ENCODE peak calls at places on chromosome 11, in eight cellular contexts. M is transverse colon, Z is esophagus squamous epithelium, U is heart left ventricle, G is lower leg skin, A is GM12891, W is K562, X is IMR-90. F is an unnamed sample.

GRCh38 chr11:112255075-112255739 is 5.5 kb downstream of the PLET1 start:
- DNase-seq in X (peak; percentile 88), Z (no peak), G (no peak), W (peak; percentile 47), M (no peak), U (no peak), A (no peak), F (no peak)

GRCh38 chr11:13781153-13781552 is 112.7 kb downstream of the FAR1 start:
- DNase-seq in W (no peak), Z (no peak), G (no peak), X (no peak), M (no peak), A (no peak), U (no peak), F (no peak)

GRCh38 chr11:118715837-118716260 is 36.4 kb upstream of the TREH start:
- DNase-seq in X (no peak), M (no peak), U (no peak), G (no peak), W (peak; percentile 92), Z (no peak), A (no peak), F (peak; percentile 14)

GRCh38 chr11:134739136-134739535 is 327.1 kb upstream of the B3GAT1 start:
- DNase-seq in X (no peak), U (no peak), A (no peak), W (no peak), G (no peak), M (no peak), Z (no peak), F (no peak)

GRCh38 chr11:90434858-90435257 is 212.0 kb upstream of the CHORDC1 start:
- DNase-seq in W (peak; percentile 1), U (no peak), Z (no peak), X (no peak), G (no peak), A (no peak), M (no peak), F (peak; percentile 2)

GRCh38 chr11:15451713-15452112 is 337.0 kb downstream of the INSC start:
- DNase-seq in Z (no peak), G (no peak), M (no peak), X (no peak), U (no peak), A (no peak), W (no peak), F (no peak)

GRCh38 chr11:111562692-111563389 is 22.3 kb downstream of the LAYN start:
- DNase-seq in G (no peak), Z (no peak), M (no peak), U (no peak), A (no peak), W (no peak), X (no peak), F (no peak)

GRCh38 chr11:40683010-40683409 is 776.4 kb downstream of the LRRC4C start:
- DNase-seq in X (no peak), U (no peak), G (no peak), A (no peak), M (no peak), Z (no peak), W (no peak), F (no peak)

GRCh38 chr11:95652002-95652472 is 137.5 kb downstream of the FAM76B start:
- DNase-seq in Z (no peak), G (no peak), A (no peak), U (no peak), X (no peak), W (peak; percentile 63), M (no peak), F (peak; percentile 91)

GRCh38 chr11:132632641-132633124 is 899.6 kb downstream of the OPCML start:
- DNase-seq in U (no peak), G (no peak), W (no peak), M (no peak), X (peak; percentile 99), A (no peak), Z (no peak), F (peak; percentile 84)

GRCh38 chr11:44143987-44144909 is 48.8 kb downstream of the EXT2 start:
- DNase-seq in M (no peak), X (no peak), G (no peak), W (peak; percentile 15), A (no peak), U (no peak), Z (no peak), F (no peak)

GRCh38 chr11:111549196-111549868 is 8.8 kb downstream of the LAYN start:
- DNase-seq in W (no peak), G (no peak), Z (no peak), M (no peak), U (no peak), X (no peak), A (no peak), F (no peak)

GRCh38 chr11:107857550-107858216 is 904 bp downstream of the SLC35F2 start:
- DNase-seq in M (no peak), X (peak; percentile 41), W (peak; percentile 34), A (no peak), G (no peak), Z (no peak), U (no peak), F (no peak)

GRCh38 chr11:73350908-73351636 is 25.1 kb upstream of the RELT start:
- DNase-seq in W (peak; percentile 71), X (peak; percentile 84), G (peak; percentile 39), M (peak; percentile 59), A (peak; percentile 82), U (peak; percentile 55), Z (no peak), F (peak; percentile 81)

GRCh38 chr11:41954034-41954433 is 494.6 kb upstream of the LRRC4C start:
- DNase-seq in A (no peak), W (no peak), U (no peak), G (no peak), Z (no peak), M (no peak), X (no peak), F (no peak)

GRCh38 chr11:86438685-86439084 is 64.0 kb downstream of the CCDC81 start:
- DNase-seq in W (peak; percentile 41), M (no peak), G (no peak), X (peak; percentile 75), Z (no peak), U (no peak), A (no peak), F (no peak)

GRCh38 chr11:45617886-45618601 is 47.4 kb downstream of the CHST1 start:
- DNase-seq in G (no peak), A (no peak), X (no peak), Z (no peak), W (no peak), U (no peak), M (no peak), F (no peak)

GRCh38 chr11:130847517-130847916 is 68.8 kb downstream of the SNX19 start:
- DNase-seq in W (no peak), A (no peak), Z (no peak), X (peak; percentile 87), G (no peak), U (no peak), M (no peak), F (no peak)

GRCh38 chr11:83682645-83682973 is 396.4 kb upstream of the CCDC90B start:
- DNase-seq in M (no peak), G (no peak), W (peak; percentile 16), Z (no peak), A (no peak), X (no peak), U (no peak), F (no peak)

GRCh38 chr11:62671604-62672528 is at the start of the genes LBHD1 and UQCC3:
- DNase-seq in A (peak; percentile 85), W (peak; percentile 96), Z (peak; percentile 40), G (peak; percentile 65), U (peak; percentile 77), X (peak; percentile 85), M (peak; percentile 83), F (peak; percentile 91)
- TF ChIP-seq POLR2A in A (peak; percentile 89), W (peak; percentile 92), Z (no peak), G (no peak), U (no peak), X (peak; percentile 53), M (peak; percentile 82), F (peak; percentile 90)

DNA sequence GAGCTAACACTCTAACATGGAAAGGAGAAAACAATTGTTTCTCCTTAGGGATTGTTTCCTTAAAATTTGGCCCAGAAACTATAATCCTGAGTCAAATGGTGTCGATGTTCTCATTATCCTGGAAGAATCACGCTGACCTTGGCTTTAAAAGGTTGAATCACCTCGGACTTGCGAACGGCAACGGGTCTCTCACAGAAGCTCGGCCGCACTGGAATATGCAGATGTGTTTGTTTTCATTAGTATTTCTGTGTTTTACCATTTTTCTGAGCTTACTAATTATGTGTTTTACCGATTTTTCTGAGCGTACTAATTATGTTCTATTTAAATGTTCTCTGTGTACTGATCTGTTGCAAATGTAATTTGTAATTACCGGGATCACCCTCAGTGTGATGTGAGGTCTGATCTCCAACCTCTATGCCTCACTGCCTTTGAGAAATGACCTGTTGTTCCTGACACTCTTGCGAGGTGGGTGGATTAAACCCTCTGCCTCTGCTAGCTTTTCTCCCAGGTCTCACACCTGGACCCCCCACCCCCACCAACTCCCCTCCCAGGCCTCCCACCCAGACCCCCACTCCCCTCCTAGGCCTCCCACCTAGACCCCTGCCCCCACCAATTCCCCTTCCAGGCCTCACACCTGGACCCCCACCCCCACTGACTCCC is 38.3 kb upstream of the BRSK2 start:
- DNase-seq in M (no peak), X (no peak), U (no peak), G (no peak), Z (no peak), A (no peak), W (peak; percentile 81), F (no peak)
- TF ChIP-seq POLR2A in M (no peak), X (no peak), U (no peak), G (no peak), Z (no peak), A (peak; percentile 55), W (peak; percentile 99), F (no peak)

GRCh38 chr11:28938091-28938490 is 829.9 kb downstream of the METTL15 start:
- DNase-seq in X (peak; percentile 13), G (no peak), Z (no peak), M (no peak), W (no peak), A (no peak), U (no peak), F (no peak)

DNA sequence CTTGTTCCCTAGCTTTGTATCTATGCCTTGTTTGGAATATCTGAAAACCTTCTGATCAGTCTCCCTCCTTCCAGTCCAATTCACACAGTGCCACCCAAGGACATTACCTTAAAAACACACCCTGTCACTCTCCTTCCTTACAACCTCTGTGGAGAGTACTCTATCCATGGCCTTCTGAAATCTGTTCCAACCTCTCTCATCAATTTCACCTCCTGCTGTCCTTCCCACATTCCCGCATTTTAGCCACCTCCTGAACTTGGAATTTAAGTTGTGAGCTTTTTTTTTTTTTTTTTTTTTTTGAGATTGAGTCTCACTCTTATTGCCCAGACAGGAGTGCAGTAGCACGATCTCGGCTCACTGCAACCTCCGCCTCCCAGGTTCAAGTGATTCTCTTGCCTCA is 824.8 kb downstream of the METTL15 start:
- DNase-seq in M (no peak), U (no peak), A (no peak), W (no peak), Z (no peak), X (no peak), G (no peak), F (no peak)
- TF ChIP-seq POLR2A in M (no peak), U (no peak), A (no peak), W (no peak), Z (no peak), X (no peak), G (no peak), F (no peak)

DNA sequence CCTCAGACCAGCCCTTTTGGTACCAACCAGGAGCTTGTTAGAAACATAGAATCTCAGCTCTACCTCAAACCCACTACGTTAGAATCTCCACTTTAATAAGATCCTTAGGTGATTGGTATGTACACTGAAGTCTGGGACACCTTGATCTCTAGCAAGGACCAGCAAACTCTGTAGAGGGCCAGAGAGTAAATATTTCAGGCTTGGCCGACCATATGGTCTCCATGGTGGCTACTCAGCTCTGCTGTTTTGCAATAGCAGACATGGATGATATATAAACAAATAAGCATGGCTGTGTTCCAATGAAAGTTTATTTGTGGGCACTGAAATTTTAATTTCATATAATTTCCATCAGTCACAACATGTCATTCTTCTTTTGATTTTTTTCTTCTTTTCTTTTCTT is 23.9 kb downstream of the UBASH3B start:
- DNase-seq in W (no peak), X (no peak), Z (no peak), M (no peak), A (no peak), G (no peak), U (no peak), F (no peak)
- TF ChIP-seq POLR2A in W (no peak), X (no peak), Z (no peak), M (no peak), A (no peak), G (no peak), U (no peak), F (no peak)